ENCODE peak calls at places on chromosomes 5 and 9, in six cellular contexts. O is WTC11; M is adrenal gland; X is Calu3; L is cerebellum; Z is activated naive CD8-positive, alpha-beta T cell treated with anti-CD3 and anti-CD28 coated beads, Interleukin-2, amount 10 ng/mL, durations not matched to agents 7 days and 5 days. U is an unnamed sample.

GRCh38 chr5:123344819-123345426 is 78.3 kb downstream of the CEP120 start:
- DNase-seq in O (peak; percentile 13), M (peak; percentile 10), X (no peak), L (no peak), Z (no peak), U (no peak)

GRCh38 chr9:106799146-106799545 is 63.8 kb upstream of the ZNF462 start:
- DNase-seq in O (no peak), M (no peak), X (no peak), L (no peak), Z (no peak), U (no peak)

GRCh38 chr5:139474815-139475791 is 4.3 kb downstream of the SMIM33 start:
- DNase-seq in O (no peak), M (peak; percentile 10), X (no peak), L (peak; percentile 35), Z (no peak), U (peak; percentile 95)

GRCh38 chr5:59367791-59368394 is 525.6 kb downstream of the PDE4D start:
- DNase-seq in O (peak; percentile 50), M (peak; percentile 71), X (peak; percentile 49), L (peak; percentile 19), Z (no peak), U (peak; percentile 64)

GRCh38 chr5:134440185-134440755 is 28.6 kb upstream of the CDKN2AIPNL start:
- DNase-seq in O (no peak), M (no peak), X (no peak), L (no peak), Z (no peak), U (no peak)

GRCh38 chr5:14364576-14365472 is 216.8 kb upstream of the OTULINL start:
- DNase-seq in O (peak; percentile 84), M (peak; percentile 30), X (peak; percentile 16), L (no peak), Z (no peak), U (no peak)

GRCh38 chr5:3100921-3101551 is 349.6 kb upstream of the IRX2 start:
- DNase-seq in O (peak; percentile 67), M (no peak), X (no peak), L (no peak), Z (no peak), U (no peak)

GRCh38 chr5:151085517-151086031 is 4.7 kb upstream of the TNIP1 start:
- DNase-seq in O (no peak), M (peak; percentile 35), X (peak; percentile 83), L (no peak), Z (no peak), U (no peak)

GRCh38 chr5:173094012-173094661 is 38.0 kb downstream of the CREBRF start:
- DNase-seq in O (no peak), M (no peak), X (no peak), L (no peak), Z (no peak), U (no peak)

GRCh38 chr9:120043448-120043847 is 536.5 kb downstream of the CDK5RAP2 start:
- DNase-seq in O (no peak), M (no peak), X (no peak), L (peak; percentile 66), Z (no peak), U (no peak)

GRCh38 chr9:3906437-3907213 is 380.8 kb upstream of the RFX3 start:
- DNase-seq in O (no peak), M (no peak), X (peak; percentile 54), L (no peak), Z (no peak), U (no peak)

GRCh38 chr9:91032056-91032455 is 230.4 kb downstream of the SYK start:
- DNase-seq in O (no peak), M (no peak), X (no peak), L (no peak), Z (no peak), U (no peak)

GRCh38 chr5:137148128-137148527 is 351.0 kb downstream of the SPOCK1 start:
- DNase-seq in O (no peak), M (no peak), X (no peak), L (peak; percentile 26), Z (no peak), U (no peak)

GRCh38 chr5:6476313-6476661 is 27.6 kb downstream of the UBE2QL1 start:
- DNase-seq in O (no peak), M (no peak), X (no peak), L (no peak), Z (no peak), U (no peak)

GRCh38 chr5:167743685-167744084 is 547.8 kb upstream of the WWC1 start:
- DNase-seq in O (no peak), M (no peak), X (peak; percentile 23), L (no peak), Z (no peak), U (no peak)

GRCh38 chr9:105173306-105173705 is 71.1 kb upstream of the SLC44A1 start:
- DNase-seq in O (peak; percentile 24), M (no peak), X (no peak), L (no peak), Z (no peak), U (no peak)

GRCh38 chr9:36214571-36214970 is 23.9 kb downstream of the CLTA start:
- DNase-seq in O (no peak), M (no peak), X (no peak), L (peak; percentile 39), Z (no peak), U (no peak)

GRCh38 chr5:136006767-136007251 is 22.0 kb upstream of the TGFBI start:
- DNase-seq in O (no peak), M (no peak), X (no peak), L (no peak), Z (no peak), U (no peak)